ENCODE peak calls at places on chromosomes 3 and 15, in seven cellular contexts. One of them, this sample, is unnamed.

GRCh38 chr3:64463981-64464380 is 223.8 kb downstream of the ADAMTS9 start:
- DNase-seq in activated gamma-delta T cell treated with Interleukin-2 at 50 U/mL for 16 hours: no peak
- DNase-seq in tibial nerve: no peak
- DNase-seq in NCI-H460: no peak
- DNase-seq in activated CD8-positive, alpha-beta memory T cell treated with anti-CD3 and anti-CD28 coated beads for 4 hours: no peak
- DNase-seq in GM04504: no peak
- DNase-seq in ACHN: no peak
- DNase-seq in this sample: no peak

GRCh38 chr15:82894971-82895520 is 57.5 kb downstream of the HOMER2 start:
- DNase-seq in activated CD8-positive, alpha-beta memory T cell treated with anti-CD3 and anti-CD28 coated beads for 4 hours: no peak
- DNase-seq in GM04504: peak; percentile 15
- DNase-seq in tibial nerve: no peak
- DNase-seq in ACHN: no peak
- DNase-seq in NCI-H460: no peak
- DNase-seq in activated gamma-delta T cell treated with Interleukin-2 at 50 U/mL for 16 hours: no peak
- DNase-seq in this sample: peak; percentile 59

GRCh38 chr3:134378384-134378783 is 4.1 kb upstream of the AMOTL2 start:
- DNase-seq in activated gamma-delta T cell treated with Interleukin-2 at 50 U/mL for 16 hours: peak; percentile 13
- DNase-seq in GM04504: no peak
- DNase-seq in tibial nerve: no peak
- DNase-seq in NCI-H460: peak; percentile 34
- DNase-seq in ACHN: peak; percentile 41
- DNase-seq in activated CD8-positive, alpha-beta memory T cell treated with anti-CD3 and anti-CD28 coated beads for 4 hours: no peak
- DNase-seq in this sample: peak; percentile 32

GRCh38 chr3:58111513-58112184 is 99.1 kb downstream of the DNASE1L3 start:
- DNase-seq in ACHN: no peak
- DNase-seq in GM04504: no peak
- DNase-seq in activated gamma-delta T cell treated with Interleukin-2 at 50 U/mL for 16 hours: no peak
- DNase-seq in NCI-H460: no peak
- DNase-seq in activated CD8-positive, alpha-beta memory T cell treated with anti-CD3 and anti-CD28 coated beads for 4 hours: no peak
- DNase-seq in tibial nerve: no peak
- DNase-seq in this sample: no peak

GRCh38 chr3:139248593-139249255 is 95.1 kb upstream of the MRPS22 start:
- DNase-seq in NCI-H460: no peak
- DNase-seq in activated CD8-positive, alpha-beta memory T cell treated with anti-CD3 and anti-CD28 coated beads for 4 hours: no peak
- DNase-seq in ACHN: no peak
- DNase-seq in activated gamma-delta T cell treated with Interleukin-2 at 50 U/mL for 16 hours: no peak
- DNase-seq in GM04504: no peak
- DNase-seq in tibial nerve: no peak
- DNase-seq in this sample: no peak

GRCh38 chr3:137471130-137471529 is 293.0 kb upstream of the SOX14 start:
- DNase-seq in ACHN: no peak
- DNase-seq in activated gamma-delta T cell treated with Interleukin-2 at 50 U/mL for 16 hours: no peak
- DNase-seq in NCI-H460: no peak
- DNase-seq in activated CD8-positive, alpha-beta memory T cell treated with anti-CD3 and anti-CD28 coated beads for 4 hours: no peak
- DNase-seq in tibial nerve: no peak
- DNase-seq in GM04504: no peak
- DNase-seq in this sample: no peak

GRCh38 chr15:81054236-81054635 is 53.5 kb downstream of the TLNRD1 start:
- DNase-seq in GM04504: peak; percentile 90
- DNase-seq in activated CD8-positive, alpha-beta memory T cell treated with anti-CD3 and anti-CD28 coated beads for 4 hours: no peak
- DNase-seq in NCI-H460: no peak
- DNase-seq in activated gamma-delta T cell treated with Interleukin-2 at 50 U/mL for 16 hours: no peak
- DNase-seq in ACHN: no peak
- DNase-seq in tibial nerve: no peak
- DNase-seq in this sample: no peak

GRCh38 chr3:193134895-193135294 is 106.1 kb upstream of the PLAAT1 start:
- DNase-seq in activated gamma-delta T cell treated with Interleukin-2 at 50 U/mL for 16 hours: no peak
- DNase-seq in ACHN: peak; percentile 38
- DNase-seq in activated CD8-positive, alpha-beta memory T cell treated with anti-CD3 and anti-CD28 coated beads for 4 hours: no peak
- DNase-seq in NCI-H460: peak; percentile 3
- DNase-seq in GM04504: peak; percentile 74
- DNase-seq in tibial nerve: no peak
- DNase-seq in this sample: peak; percentile 17

GRCh38 chr3:7461202-7461825 is 600.4 kb downstream of the GRM7 start:
- DNase-seq in tibial nerve: no peak
- DNase-seq in activated gamma-delta T cell treated with Interleukin-2 at 50 U/mL for 16 hours: no peak
- DNase-seq in ACHN: no peak
- DNase-seq in activated CD8-positive, alpha-beta memory T cell treated with anti-CD3 and anti-CD28 coated beads for 4 hours: no peak
- DNase-seq in GM04504: no peak
- DNase-seq in NCI-H460: no peak
- DNase-seq in this sample: no peak

GRCh38 chr3:112345681-112346080 is 12.7 kb downstream of the CD200 start:
- DNase-seq in ACHN: no peak
- DNase-seq in activated gamma-delta T cell treated with Interleukin-2 at 50 U/mL for 16 hours: no peak
- DNase-seq in activated CD8-positive, alpha-beta memory T cell treated with anti-CD3 and anti-CD28 coated beads for 4 hours: no peak
- DNase-seq in NCI-H460: no peak
- DNase-seq in GM04504: no peak
- DNase-seq in tibial nerve: no peak
- DNase-seq in this sample: no peak

GRCh38 chr3:101811875-101812274 is 32.9 kb downstream of the NXPE3 start:
- DNase-seq in NCI-H460: no peak
- DNase-seq in activated gamma-delta T cell treated with Interleukin-2 at 50 U/mL for 16 hours: no peak
- DNase-seq in GM04504: no peak
- DNase-seq in tibial nerve: no peak
- DNase-seq in activated CD8-positive, alpha-beta memory T cell treated with anti-CD3 and anti-CD28 coated beads for 4 hours: no peak
- DNase-seq in ACHN: no peak
- DNase-seq in this sample: no peak

GRCh38 chr3:115537669-115538068 is 85.6 kb upstream of the GAP43 start:
- DNase-seq in tibial nerve: no peak
- DNase-seq in activated CD8-positive, alpha-beta memory T cell treated with anti-CD3 and anti-CD28 coated beads for 4 hours: no peak
- DNase-seq in NCI-H460: no peak
- DNase-seq in GM04504: no peak
- DNase-seq in activated gamma-delta T cell treated with Interleukin-2 at 50 U/mL for 16 hours: no peak
- DNase-seq in ACHN: no peak
- DNase-seq in this sample: no peak

GRCh38 chr3:45896956-45897355 is 10.6 kb downstream of the CCR9 start:
- DNase-seq in activated gamma-delta T cell treated with Interleukin-2 at 50 U/mL for 16 hours: no peak
- DNase-seq in ACHN: no peak
- DNase-seq in GM04504: no peak
- DNase-seq in tibial nerve: no peak
- DNase-seq in NCI-H460: no peak
- DNase-seq in activated CD8-positive, alpha-beta memory T cell treated with anti-CD3 and anti-CD28 coated beads for 4 hours: no peak
- DNase-seq in this sample: peak; percentile 4